ENCODE peak calls at places on chromosomes 13 and 19, in four cellular contexts. V, C, H and S are unnamed samples.

GRCh38 chr19:46495789-46496099 is at the start of gene PNMA8B:
- DNase-seq in V (peak), C (peak), H (peak), S (peak)

GRCh38 chr13:104008571-104009435 is 942.6 kb upstream of the SLC10A2 start:
- DNase-seq in V (no peak), C (no peak), H (no peak), S (no peak)

GRCh38 chr19:41325947-41326706 is 16.2 kb downstream of the CCDC97 start:
- DNase-seq in V (no peak), C (no peak), H (peak), S (no peak)

GRCh38 chr13:20988909-20989735 is 72.3 kb downstream of the LATS2 start:
- DNase-seq in V (no peak), C (no peak), H (no peak), S (no peak)

GRCh38 chr19:49110567-49110966 is 3.6 kb upstream of the LIN7B start:
- DNase-seq in V (no peak), C (no peak), H (no peak), S (no peak)

GRCh38 chr13:95920485-95920884 is 132.7 kb downstream of the UGGT2 start:
- DNase-seq in V (no peak), C (no peak), H (no peak), S (no peak)

GRCh38 chr19:15280915-15281683 is 48.9 kb upstream of the EPHX3 start:
- DNase-seq in V (peak), C (peak), H (no peak), S (peak)

GRCh38 chr13:106919638-106920037 is 351.7 kb upstream of the ARGLU1 start:
- DNase-seq in V (no peak), C (no peak), H (no peak), S (peak)

GRCh38 chr19:45677351-45678230 is 9.6 kb downstream of the GIPR start:
- DNase-seq in V (peak), C (peak), H (peak), S (peak)